ENCODE peak calls at places on chromosomes 2 and 18, in nine cellular contexts. D is cardiac muscle cell; V is CD4-positive, alpha-beta T cell; G is NCI-H2029; A is stimulated activated CD4-positive, alpha-beta T cell treated with anti-CD3 and anti-CD28 coated beads, Interleukin-4, amount 100 ng/mL, for 48 hours; H is AG04449; S is aorta; T is GM04504; M is KBM-7. K is an unnamed sample.

GRCh38 chr18:52340466-52341378 is 725 bp downstream of the DCC start:
- DNase-seq in V (no peak), A (no peak), T (no peak), H (no peak), M (no peak), G (no peak), S (no peak), D (no peak), K (no peak)

GRCh38 chr2:221999702-222000101 is 299.1 kb downstream of the PAX3 start:
- DNase-seq in S (no peak), H (peak; percentile 9), G (no peak), A (no peak), V (no peak), M (no peak), D (no peak), T (peak; percentile 11), K (no peak)

GRCh38 chr2:128306931-128307460 is 11.7 kb downstream of the HS6ST1 start:
- DNase-seq in M (no peak), V (no peak), D (no peak), A (no peak), T (no peak), G (no peak), S (peak; percentile 45), H (no peak), K (no peak)

GRCh38 chr2:71672011-71672639 is 218.8 kb downstream of the DYSF start:
- DNase-seq in A (no peak), S (no peak), G (no peak), V (no peak), M (no peak), H (no peak), T (no peak), D (no peak), K (no peak)

GRCh38 chr2:190355968-190356657 is 12.7 kb downstream of the INPP1 start:
- DNase-seq in S (no peak), V (no peak), A (no peak), M (peak; percentile 76), G (peak; percentile 44), D (peak; percentile 41), H (no peak), T (no peak), K (no peak)

GRCh38 chr2:40287201-40287600 is 164.7 kb downstream of the SLC8A1 start:
- DNase-seq in D (no peak), G (peak; percentile 52), H (no peak), T (no peak), V (no peak), M (no peak), S (no peak), A (no peak), K (no peak)

GRCh38 chr18:10013621-10014543 is 100.1 kb downstream of the VAPA start:
- DNase-seq in D (no peak), S (no peak), G (no peak), M (no peak), A (no peak), T (no peak), V (no peak), H (no peak), K (no peak)

GRCh38 chr2:152598975-152599724 is 118.1 kb downstream of the PRPF40A start:
- DNase-seq in H (no peak), A (no peak), M (no peak), V (no peak), T (no peak), S (no peak), D (no peak), G (no peak), K (no peak)

GRCh38 chr18:33924576-33924975 is 300.1 kb downstream of the NOL4 start:
- DNase-seq in T (no peak), H (no peak), V (no peak), G (no peak), M (no peak), S (no peak), D (no peak), A (no peak), K (no peak)

GRCh38 chr2:74772071-74772470 is 61.9 kb upstream of the HK2 start:
- DNase-seq in M (no peak), H (peak; percentile 19), A (no peak), S (no peak), T (no peak), D (peak; percentile 22), V (no peak), G (no peak), K (no peak)

GRCh38 chr2:44004735-44005602 is 9.2 kb upstream of the LRPPRC start:
- DNase-seq in V (no peak), H (no peak), S (no peak), A (no peak), T (no peak), D (peak; percentile 6), G (no peak), M (peak; percentile 36), K (no peak)

GRCh38 chr2:8984855-8985254 is 18.6 kb downstream of the MBOAT2 start:
- DNase-seq in S (no peak), D (peak; percentile 51), M (peak; percentile 51), H (no peak), G (no peak), T (no peak), A (no peak), V (no peak), K (no peak)

GRCh38 chr2:101089419-101089818 is 61.8 kb downstream of the TBC1D8 start:
- DNase-seq in T (no peak), D (no peak), V (no peak), H (no peak), M (no peak), A (no peak), S (no peak), G (no peak), K (no peak)

GRCh38 chr2:84781942-84782716 is 98.8 kb downstream of the TRABD2A start:
- DNase-seq in V (peak; percentile 53), A (peak; percentile 12), G (no peak), M (no peak), D (no peak), T (no peak), H (no peak), S (no peak), K (no peak)

GRCh38 chr18:3998698-3999333 is 456.3 kb downstream of the DLGAP1 start:
- DNase-seq in S (no peak), G (peak; percentile 15), H (no peak), V (no peak), A (no peak), T (peak; percentile 18), M (peak; percentile 32), D (peak; percentile 72), K (no peak)

GRCh38 chr18:35045121-35045520 is 3.9 kb downstream of the MAPRE2 start:
- DNase-seq in M (no peak), V (no peak), A (no peak), T (peak; percentile 45), D (peak; percentile 33), S (no peak), H (no peak), G (no peak), K (no peak)

GRCh38 chr2:172096661-172097547 is 5.8 kb downstream of the DLX2 start:
- DNase-seq in H (peak; percentile 74), V (no peak), G (no peak), A (no peak), T (peak; percentile 88), M (no peak), S (no peak), D (peak; percentile 66), K (peak; percentile 74)

GRCh38 chr2:162473296-162473695 is 129.4 kb downstream of the GCA start:
- DNase-seq in H (no peak), V (no peak), G (no peak), S (no peak), D (no peak), T (no peak), A (no peak), M (no peak), K (no peak)

GRCh38 chr2:32862269-32863055 is 84.3 kb upstream of the LTBP1 start:
- DNase-seq in V (no peak), G (no peak), A (no peak), H (no peak), S (no peak), M (no peak), T (no peak), D (no peak), K (no peak)

GRCh38 chr2:64606495-64607363 is 47.0 kb downstream of the SERTAD2 start:
- DNase-seq in M (peak; percentile 93), S (peak; percentile 97), H (no peak), T (no peak), A (peak; percentile 73), G (no peak), D (peak; percentile 88), V (peak; percentile 76), K (no peak)

GRCh38 chr18:39958876-39959275 is 1996.2 kb upstream of the PIK3C3 start:
- DNase-seq in M (no peak), V (no peak), A (no peak), G (no peak), S (no peak), H (no peak), D (no peak), T (no peak), K (no peak)

GRCh38 chr2:12412898-12413305 is 303.8 kb upstream of the TRIB2 start:
- DNase-seq in V (no peak), S (no peak), T (no peak), A (no peak), D (peak; percentile 59), H (no peak), M (no peak), G (no peak), K (no peak)

GRCh38 chr2:58640042-58640441 is 398.9 kb upstream of the FANCL start:
- DNase-seq in S (no peak), T (no peak), M (no peak), G (no peak), D (no peak), H (no peak), A (no peak), V (no peak), K (no peak)

GRCh38 chr18:59142274-59142673 is 2.6 kb downstream of the SEC11C start:
- DNase-seq in H (no peak), G (no peak), T (no peak), S (no peak), A (no peak), D (no peak), M (no peak), V (no peak), K (no peak)

GRCh38 chr18:10715791-10716190 is 190.0 kb downstream of the NAPG start:
- DNase-seq in A (no peak), S (peak; percentile 73), H (no peak), T (peak; percentile 32), M (no peak), D (peak; percentile 88), G (peak; percentile 22), V (no peak), K (no peak)

GRCh38 chr2:150686391-150686790 is 198.9 kb upstream of the RND3 start:
- DNase-seq in V (no peak), A (no peak), D (no peak), G (no peak), S (no peak), M (no peak), T (no peak), H (no peak), K (no peak)

GRCh38 chr2:104733544-104733943 is 120.4 kb upstream of the POU3F3 start:
- DNase-seq in H (no peak), T (no peak), M (peak; percentile 67), A (peak; percentile 15), G (no peak), S (no peak), D (no peak), V (no peak), K (no peak)

GRCh38 chr2:65357095-65357958 is 75.1 kb downstream of the SPRED2 start:
- DNase-seq in G (no peak), M (no peak), S (no peak), V (no peak), D (no peak), T (no peak), A (no peak), H (no peak), K (no peak)

GRCh38 chr2:73830871-73831401 is 2.2 kb downstream of the STAMBP start:
- DNase-seq in V (no peak), M (no peak), D (peak; percentile 82), S (no peak), G (no peak), H (no peak), T (peak; percentile 68), A (peak; percentile 4), K (peak; percentile 67)

GRCh38 chr2:64049633-64050220 is 30.5 kb upstream of the VPS54 start:
- DNase-seq in M (peak; percentile 86), A (peak; percentile 33), V (peak; percentile 65), G (peak; percentile 51), D (peak; percentile 81), T (peak; percentile 46), S (peak; percentile 65), H (no peak), K (peak; percentile 20)

GRCh38 chr2:217933326-217933993 is 69.3 kb downstream of the TNS1 start:
- DNase-seq in V (no peak), A (no peak), S (peak; percentile 70), T (no peak), M (no peak), H (no peak), D (no peak), G (peak; percentile 86), K (no peak)